ENCODE peak calls at places on chromosomes 7 and 10, in six cellular contexts. W is neural crest cell, B is choroid plexus epithelial cell, E is tibial artery, N is AG09309, T is progenitor cell of endocrine pancreas. A is an unnamed sample.

GRCh38 chr7:2596636-2597635 is 34.9 kb upstream of the TTYH3 start:
- DNase-seq in T (no peak), W (no peak), B (no peak), E (no peak), N (no peak), A (no peak)

GRCh38 chr10:132449051-132449825 is 52.2 kb downstream of the PWWP2B start:
- DNase-seq in N (no peak), T (no peak), W (no peak), B (no peak), E (no peak), A (no peak)

GRCh38 chr10:68242051-68242450 is 10.1 kb upstream of the ATOH7 start:
- DNase-seq in E (no peak), W (no peak), B (no peak), N (no peak), T (no peak), A (no peak)

GRCh38 chr7:9241826-9242225 is 808.4 kb downstream of the NXPH1 start:
- DNase-seq in T (no peak), B (no peak), W (no peak), N (no peak), E (no peak), A (no peak)

GRCh38 chr10:102231357-102232318 is 5.5 kb downstream of the ELOVL3 start:
- DNase-seq in B (no peak), E (no peak), T (no peak), N (no peak), W (peak), A (peak)

GRCh38 chr10:35876248-35876647 is 234.2 kb upstream of the FZD8 start:
- DNase-seq in W (no peak), T (no peak), N (no peak), E (no peak), B (peak), A (no peak)

GRCh38 chr7:156836443-156836842 is 56.5 kb downstream of the LMBR1 start:
- DNase-seq in E (no peak), N (no peak), B (no peak), T (no peak), W (no peak), A (no peak)

GRCh38 chr10:36114141-36114540 is 472.0 kb upstream of the FZD8 start:
- DNase-seq in B (peak), T (no peak), W (no peak), N (no peak), E (no peak), A (no peak)

GRCh38 chr10:96369890-96370574 is 11.2 kb upstream of the OPALIN start:
- DNase-seq in T (no peak), E (no peak), W (no peak), N (no peak), B (no peak), A (no peak)

GRCh38 chr7:7018290-7018689 is 164.1 kb upstream of the C1GALT1 start:
- DNase-seq in W (no peak), N (no peak), T (no peak), B (no peak), E (no peak), A (no peak)

GRCh38 chr10:124977648-124978375 is 35.9 kb downstream of the ZRANB1 start:
- DNase-seq in E (no peak), B (no peak), N (no peak), W (no peak), T (no peak), A (no peak)

GRCh38 chr10:99235469-99235871 is at the start of gene HPSE2:
- DNase-seq in T (no peak), W (peak), E (no peak), B (no peak), N (no peak), A (no peak)

GRCh38 chr10:71127019-71127534 is 85.3 kb upstream of the UNC5B start:
- DNase-seq in T (no peak), W (no peak), B (no peak), E (no peak), N (no peak), A (peak)

GRCh38 chr10:118504044-118504944 is 91.2 kb downstream of the PRLHR start:
- DNase-seq in N (no peak), B (peak), W (no peak), T (no peak), E (no peak), A (no peak)

GRCh38 chr7:43113622-43114450 is 1.4 kb downstream of the HECW1 start:
- DNase-seq in W (no peak), B (no peak), N (no peak), E (no peak), T (no peak), A (no peak)

GRCh38 chr7:127976056-127976455 is 55.2 kb downstream of the LRRC4 start:
- DNase-seq in T (no peak), N (no peak), W (peak), B (peak), E (no peak), A (no peak)

GRCh38 chr10:80599424-80599847 is 61.7 kb downstream of the SH2D4B start:
- DNase-seq in T (peak), W (peak), E (no peak), N (no peak), B (peak), A (peak)

GRCh38 chr7:50657341-50657873 is 92.2 kb upstream of the DDC start:
- DNase-seq in W (no peak), T (no peak), E (peak), B (peak), N (peak), A (no peak)

GRCh38 chr10:71746344-71747037 is 26.8 kb downstream of the VSIR start:
- DNase-seq in E (no peak), T (no peak), N (no peak), W (no peak), B (no peak), A (no peak)

GRCh38 chr10:72228318-72228751 is 12.3 kb upstream of the ASCC1 start:
- DNase-seq in B (no peak), N (no peak), W (no peak), E (no peak), T (no peak), A (no peak)

GRCh38 chr10:23525406-23525805 is 86.5 kb downstream of the OTUD1 start:
- DNase-seq in N (no peak), W (no peak), T (no peak), E (no peak), B (peak), A (peak)

GRCh38 chr7:193538-194256 is 1.3 kb downstream of the FAM20C start:
- DNase-seq in E (no peak), W (no peak), N (no peak), B (no peak), T (no peak), A (no peak)

GRCh38 chr7:158495256-158495655 is 92.4 kb downstream of the PTPRN2 start:
- DNase-seq in E (no peak), B (no peak), T (no peak), N (no peak), W (no peak), A (no peak)

GRCh38 chr10:45377858-45378257 is 3.8 kb downstream of the ALOX5 start:
- DNase-seq in T (no peak), E (no peak), W (no peak), N (no peak), B (no peak), A (peak)

GRCh38 chr7:46525876-46526275 is 604.8 kb upstream of the IGFBP3 start:
- DNase-seq in W (no peak), E (no peak), B (peak), N (no peak), T (no peak), A (no peak)

GRCh38 chr7:140079121-140079536 is 16.4 kb upstream of the PARP12 start:
- DNase-seq in B (peak), W (peak), T (no peak), E (no peak), N (no peak), A (no peak)

GRCh38 chr10:115092555-115093285 is 445 bp upstream of the ATRNL1 start:
- DNase-seq in T (peak), B (peak), E (no peak), N (peak), W (peak), A (peak)

GRCh38 chr10:97390096-97390495 is 11.0 kb downstream of the RRP12 start:
- DNase-seq in N (no peak), B (no peak), E (no peak), W (no peak), T (no peak), A (no peak)

GRCh38 chr10:97548828-97549455 is 23.6 kb upstream of the ANKRD2 start:
- DNase-seq in W (no peak), B (no peak), T (no peak), E (no peak), N (no peak), A (no peak)

GRCh38 chr10:54940418-54940817 is 139.4 kb upstream of the PCDH15 start:
- DNase-seq in T (no peak), N (no peak), E (no peak), B (peak), W (no peak), A (no peak)
- TF ChIP-seq CTCF in T (no peak), N (no peak), E (no peak), B (no peak), W (peak), A (no peak)

GRCh38 chr7:42097756-42098155 is 139.3 kb downstream of the GLI3 start:
- DNase-seq in W (no peak), N (peak), B (peak), E (no peak), T (no peak), A (no peak)
- TF ChIP-seq CTCF in W (peak), N (peak), B (peak), E (no peak), T (peak), A (no peak)

DNA sequence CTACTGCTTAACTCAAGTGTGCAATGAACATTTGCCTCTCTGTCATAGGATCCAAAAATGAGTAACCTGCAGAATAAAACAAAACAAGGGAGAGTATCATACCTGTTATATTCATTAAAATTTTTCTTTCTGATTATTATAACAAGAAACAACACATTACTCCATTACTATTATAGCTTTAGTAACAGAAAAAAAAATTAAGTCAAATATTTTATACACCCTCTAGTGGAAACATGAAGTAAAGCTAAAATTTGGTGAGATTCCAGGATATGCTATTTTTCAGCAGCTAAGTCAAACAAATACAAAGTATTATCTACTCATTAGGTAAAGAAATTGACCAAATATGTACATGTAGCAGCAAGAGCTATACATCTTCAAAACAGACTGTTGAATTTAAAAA is 56.3 kb downstream of the PDZD8 start:
- DNase-seq in W (no peak), N (no peak), T (no peak), B (peak), E (no peak), A (no peak)
- TF ChIP-seq CTCF in W (peak), N (peak), T (peak), B (peak), E (no peak), A (no peak)

GRCh38 chr7:30908681-30909080 is 3.0 kb upstream of the AQP1 start:
- DNase-seq in W (no peak), E (no peak), T (no peak), B (no peak), N (no peak), A (no peak)
- TF ChIP-seq CTCF in W (peak), E (no peak), T (peak), B (peak), N (no peak), A (no peak)

GRCh38 chr10:64426745-64427144 is 905.5 kb downstream of the REEP3 start:
- DNase-seq in W (no peak), T (no peak), E (no peak), B (no peak), N (no peak), A (no peak)
- TF ChIP-seq CTCF in W (no peak), T (no peak), E (no peak), B (no peak), N (no peak), A (no peak)